ENCODE peak calls at places on chromosomes 6 and 20, in five cellular contexts. H, S, X, K and R are unnamed samples.

GRCh38 chr6:53264915-53265615 is 83.7 kb downstream of the ELOVL5 start:
- DNase-seq in X (no peak), H (no peak), S (no peak), K (no peak), R (no peak)

GRCh38 chr6:34027445-34027936 is 118.4 kb downstream of the GRM4 start:
- DNase-seq in X (no peak), S (peak), H (peak), K (no peak), R (no peak)

GRCh38 chr6:36793296-36793912 is 45.8 kb downstream of the CPNE5 start:
- DNase-seq in X (no peak), S (no peak), H (no peak), K (no peak), R (no peak)

GRCh38 chr20:24912397-24913075 is 36.5 kb upstream of the CST7 start:
- DNase-seq in H (no peak), X (no peak), K (no peak), S (no peak), R (no peak)

GRCh38 chr6:40721252-40721936 is 134.2 kb upstream of the LRFN2 start:
- DNase-seq in S (no peak), X (no peak), K (no peak), H (no peak), R (no peak)

GRCh38 chr6:109174911-109175310 is 79.6 kb downstream of the CEP57L1 start:
- DNase-seq in H (no peak), S (no peak), X (peak), K (peak), R (peak)

GRCh38 chr6:9397981-9398559 is 962.7 kb upstream of the SLC35B3 start:
- DNase-seq in X (no peak), H (no peak), K (no peak), S (peak), R (no peak)

GRCh38 chr6:56525976-56526375 is 116.7 kb downstream of the DST start:
- DNase-seq in H (no peak), S (no peak), X (no peak), K (no peak), R (no peak)

GRCh38 chr6:109102762-109103161 is 7.5 kb downstream of the CEP57L1 start:
- DNase-seq in S (no peak), H (no peak), X (no peak), K (no peak), R (no peak)

GRCh38 chr6:48628316-48628715 is 517.3 kb upstream of the PTCHD4 start:
- DNase-seq in K (no peak), H (no peak), S (no peak), X (peak), R (peak)

GRCh38 chr6:70280462-70280861 is 22.4 kb downstream of the COL9A1 start:
- DNase-seq in X (no peak), S (no peak), H (no peak), K (no peak), R (no peak)

GRCh38 chr6:39029156-39030011 is 19.2 kb upstream of the GLP1R start:
- DNase-seq in X (no peak), K (no peak), S (no peak), H (peak), R (no peak)

GRCh38 chr20:18831830-18832229 is 18.2 kb downstream of the SCP2D1 start:
- DNase-seq in X (peak), S (no peak), H (no peak), K (no peak), R (no peak)

GRCh38 chr6:158409451-158409850 is 97.2 kb downstream of the TULP4 start:
- DNase-seq in S (no peak), H (no peak), K (no peak), X (peak), R (peak)

GRCh38 chr6:159980474-159980873 is 11.6 kb downstream of the IGF2R start:
- DNase-seq in S (no peak), H (no peak), X (no peak), K (no peak), R (no peak)

GRCh38 chr6:133837801-133838349 is 51.0 kb upstream of the TCF21 start:
- DNase-seq in K (no peak), H (peak), S (peak), X (peak), R (no peak)

GRCh38 chr6:11810039-11810541 is 31.5 kb upstream of the ADTRP start:
- DNase-seq in S (peak), K (no peak), H (no peak), X (peak), R (peak)

GRCh38 chr6:17418281-17419188 is 25.1 kb downstream of the CAP2 start:
- DNase-seq in H (no peak), X (peak), S (no peak), K (no peak), R (peak)

GRCh38 chr20:31560900-31561598 is 44.0 kb upstream of the ID1 start:
- DNase-seq in S (no peak), H (no peak), K (peak), X (peak), R (peak)

GRCh38 chr6:169415179-169415578 is 161.5 kb upstream of the THBS2 start:
- DNase-seq in K (no peak), X (no peak), S (no peak), H (no peak), R (no peak)

GRCh38 chr6:158185729-158186456 is 17.7 kb downstream of the GTF2H5 start:
- DNase-seq in S (no peak), X (peak), H (no peak), K (peak), R (peak)

GRCh38 chr6:159819932-159820640 is 20.0 kb downstream of the PNLDC1 start:
- DNase-seq in S (no peak), X (no peak), K (no peak), H (no peak), R (no peak)

GRCh38 chr6:73657201-73657600 is 3.4 kb upstream of the SLC17A5 start:
- DNase-seq in X (no peak), K (no peak), H (no peak), S (no peak), R (no peak)

GRCh38 chr6:21022343-21023107 is 488.3 kb downstream of the CDKAL1 start:
- DNase-seq in K (no peak), H (no peak), S (no peak), X (peak), R (no peak)

GRCh38 chr20:49871391-49871948 is 43.9 kb downstream of the SPATA2 start:
- DNase-seq in H (no peak), S (no peak), X (no peak), K (no peak), R (no peak)

GRCh38 chr6:31979238-31979898 is 2.5 kb upstream of the C4A start:
- DNase-seq in K (no peak), H (no peak), X (no peak), S (no peak), R (no peak)

GRCh38 chr6:98530732-98531131 is 303.6 kb upstream of the POU3F2 start:
- DNase-seq in X (no peak), H (no peak), S (no peak), K (no peak), R (no peak)

GRCh38 chr20:56805313-56805712 is 176.2 kb downstream of the TFAP2C start:
- DNase-seq in X (no peak), K (no peak), H (no peak), S (no peak), R (no peak)

GRCh38 chr20:32806356-32806755 is 13.4 kb upstream of the MAPRE1 start:
- DNase-seq in S (no peak), K (no peak), H (no peak), X (no peak), R (no peak)

GRCh38 chr20:7930386-7930785 is 9.9 kb downstream of the HAO1 start:
- DNase-seq in H (no peak), K (no peak), S (no peak), X (no peak), R (no peak)

GRCh38 chr20:62733250-62733842 is 24.7 kb downstream of the NTSR1 start:
- DNase-seq in K (no peak), H (no peak), S (no peak), X (no peak), R (no peak)

GRCh38 chr20:22339946-22340345 is 244.4 kb downstream of the FOXA2 start:
- DNase-seq in K (no peak), H (no peak), X (no peak), S (no peak), R (no peak)

GRCh38 chr20:63394069-63394468 is 32.9 kb upstream of the CHRNA4 start:
- DNase-seq in K (no peak), H (no peak), S (peak), X (peak), R (no peak)

GRCh38 chr20:34578521-34579147 is 20.1 kb downstream of the MAP1LC3A start:
- DNase-seq in S (no peak), H (no peak), X (no peak), K (no peak), R (no peak)